ENCODE peak calls at places on chromosomes 13 and 19, in six cellular contexts. M is head of caudate nucleus, W is AG08396, H is DMS53, X is RWPE1, R is SW480. K is an unnamed sample.

GRCh38 chr13:95492044-95492801 is 60.3 kb upstream of the CLDN10 start:
- DNase-seq in R (no peak), W (no peak), H (no peak), X (no peak), M (no peak), K (no peak)

GRCh38 chr13:107497661-107498060 is 717.7 kb downstream of the LIG4 start:
- DNase-seq in X (no peak), R (no peak), M (no peak), W (no peak), H (no peak), K (no peak)

GRCh38 chr19:48596237-48596636 is 10.3 kb upstream of the SPACA4 start:
- DNase-seq in R (no peak), M (no peak), X (no peak), H (no peak), W (no peak), K (no peak)

GRCh38 chr19:10227215-10227971 is 3.7 kb downstream of the S1PR2 start:
- DNase-seq in X (no peak), R (no peak), W (peak), H (no peak), M (peak), K (no peak)

GRCh38 chr13:24356270-24356669 is 46.9 kb downstream of the C1QTNF9 start:
- DNase-seq in M (no peak), X (no peak), R (no peak), W (no peak), H (no peak), K (no peak)

GRCh38 chr13:33249066-33249465 is 36.5 kb downstream of the STARD13 start:
- DNase-seq in W (no peak), H (no peak), M (no peak), X (no peak), R (no peak), K (no peak)

GRCh38 chr19:49567722-49568454 is 12.5 kb downstream of the NOSIP start:
- DNase-seq in R (peak), X (no peak), H (no peak), W (no peak), M (no peak), K (no peak)

GRCh38 chr19:12899891-12900518 is 9.0 kb downstream of the GCDH start:
- DNase-seq in H (no peak), X (no peak), M (no peak), W (no peak), R (no peak), K (no peak)

GRCh38 chr19:23909222-23909621 is 5.5 kb upstream of the ZNF726 start:
- DNase-seq in X (no peak), M (no peak), R (no peak), W (no peak), H (no peak), K (no peak)

GRCh38 chr19:44684892-44685847 is 13.8 kb upstream of the CEACAM16 start:
- DNase-seq in R (peak), M (no peak), X (peak), H (peak), W (peak), K (no peak)

GRCh38 chr13:27040826-27041108 is 130.8 kb downstream of the USP12 start:
- DNase-seq in X (no peak), W (no peak), M (no peak), H (no peak), R (no peak), K (no peak)

GRCh38 chr19:18282021-18282787 is 782 bp upstream of the JUND start:
- DNase-seq in R (peak), H (peak), W (peak), M (no peak), X (no peak), K (peak)

GRCh38 chr13:20873348-20873747 is 29.2 kb downstream of the XPO4 start:
- DNase-seq in M (no peak), W (peak), X (peak), H (no peak), R (peak), K (no peak)

GRCh38 chr19:57241181-57241580 is 749 bp downstream of the ZNF805 start:
- DNase-seq in W (no peak), H (peak), R (no peak), X (no peak), M (no peak), K (peak)

GRCh38 chr19:41298327-41298964 is 11.5 kb upstream of the CCDC97 start:
- DNase-seq in R (no peak), X (no peak), M (no peak), W (peak), H (peak), K (no peak)